ENCODE peak calls at places on chromosomes 12 and 14, in seven cellular contexts. One of them, this sample, is unnamed.

GRCh38 chr14:105411017-105411941 is 8.3 kb upstream of the MTA1 start:
- DNase-seq in lung: no peak
- DNase-seq in tibial artery: no peak
- DNase-seq in endodermal cell: peak; percentile 81
- DNase-seq in tibial nerve: no peak
- DNase-seq in A549: no peak
- DNase-seq in left ventricle myocardium inferior: peak; percentile 38
- DNase-seq in this sample: no peak

GRCh38 chr12:123935956-123936355 is 36.7 kb downstream of the CCDC92 start:
- DNase-seq in lung: no peak
- DNase-seq in tibial artery: no peak
- DNase-seq in endodermal cell: peak; percentile 43
- DNase-seq in tibial nerve: no peak
- DNase-seq in A549: no peak
- DNase-seq in left ventricle myocardium inferior: no peak
- DNase-seq in this sample: no peak

GRCh38 chr12:29073631-29074239 is 75.3 kb upstream of the FAR2 start:
- DNase-seq in lung: no peak
- DNase-seq in tibial artery: no peak
- DNase-seq in endodermal cell: peak; percentile 46
- DNase-seq in tibial nerve: no peak
- DNase-seq in A549: peak; percentile 51
- DNase-seq in left ventricle myocardium inferior: no peak
- DNase-seq in this sample: no peak

GRCh38 chr12:6961278-6961694 is 9.2 kb downstream of the PHB2 start:
- DNase-seq in lung: peak; percentile 75
- DNase-seq in tibial artery: peak; percentile 84
- DNase-seq in endodermal cell: peak; percentile 73
- DNase-seq in tibial nerve: no peak
- DNase-seq in A549: no peak
- DNase-seq in left ventricle myocardium inferior: peak; percentile 60
- DNase-seq in this sample: peak; percentile 74

GRCh38 chr14:100703574-100704220 is 23.0 kb upstream of the DLK1 start:
- DNase-seq in lung: no peak
- DNase-seq in tibial artery: no peak
- DNase-seq in endodermal cell: no peak
- DNase-seq in tibial nerve: no peak
- DNase-seq in A549: no peak
- DNase-seq in left ventricle myocardium inferior: no peak
- DNase-seq in this sample: no peak

GRCh38 chr12:124613151-124613585 is 45.8 kb upstream of the NCOR2 start:
- DNase-seq in lung: no peak
- DNase-seq in tibial artery: no peak
- DNase-seq in endodermal cell: no peak
- DNase-seq in tibial nerve: no peak
- DNase-seq in A549: no peak
- DNase-seq in left ventricle myocardium inferior: no peak
- DNase-seq in this sample: no peak

GRCh38 chr14:89215166-89215940 is 201.7 kb downstream of the FOXN3 start:
- DNase-seq in lung: no peak
- DNase-seq in tibial artery: no peak
- DNase-seq in endodermal cell: no peak
- DNase-seq in tibial nerve: no peak
- DNase-seq in A549: no peak
- DNase-seq in left ventricle myocardium inferior: no peak
- DNase-seq in this sample: no peak

GRCh38 chr14:74508292-74508731 is 14.7 kb downstream of the ISCA2 start:
- DNase-seq in lung: no peak
- DNase-seq in tibial artery: no peak
- DNase-seq in endodermal cell: peak; percentile 93
- DNase-seq in tibial nerve: no peak
- DNase-seq in A549: peak; percentile 41
- DNase-seq in left ventricle myocardium inferior: no peak
- DNase-seq in this sample: no peak

GRCh38 chr12:15842106-15842505 is 40.1 kb upstream of the STRAP start:
- DNase-seq in lung: no peak
- DNase-seq in tibial artery: no peak
- DNase-seq in endodermal cell: no peak
- DNase-seq in tibial nerve: no peak
- DNase-seq in A549: peak; percentile 19
- DNase-seq in left ventricle myocardium inferior: no peak
- DNase-seq in this sample: no peak

GRCh38 chr12:124093297-124093696 is 120.3 kb downstream of the ZNF664 start:
- DNase-seq in lung: no peak
- DNase-seq in tibial artery: no peak
- DNase-seq in endodermal cell: no peak
- DNase-seq in tibial nerve: no peak
- DNase-seq in A549: no peak
- DNase-seq in left ventricle myocardium inferior: no peak
- DNase-seq in this sample: no peak

GRCh38 chr12:124191024-124191359 is 103.9 kb upstream of the RFLNA start:
- DNase-seq in lung: no peak
- DNase-seq in tibial artery: no peak
- DNase-seq in endodermal cell: peak; percentile 69
- DNase-seq in tibial nerve: no peak
- DNase-seq in A549: peak; percentile 32
- DNase-seq in left ventricle myocardium inferior: no peak
- DNase-seq in this sample: no peak

GRCh38 chr12:41188841-41189394 is 798 bp downstream of the PDZRN4 start:
- DNase-seq in lung: no peak
- DNase-seq in tibial artery: peak; percentile 67
- DNase-seq in endodermal cell: peak; percentile 81
- DNase-seq in tibial nerve: no peak
- DNase-seq in A549: no peak
- DNase-seq in left ventricle myocardium inferior: no peak
- DNase-seq in this sample: no peak

GRCh38 chr12:22271036-22271435 is 63.5 kb downstream of the ST8SIA1 start:
- DNase-seq in lung: no peak
- DNase-seq in tibial artery: no peak
- DNase-seq in endodermal cell: no peak
- DNase-seq in tibial nerve: no peak
- DNase-seq in A549: peak; percentile 21
- DNase-seq in left ventricle myocardium inferior: no peak
- DNase-seq in this sample: no peak

GRCh38 chr12:53483225-53483978 is 15.9 kb downstream of the MAP3K12 start:
- DNase-seq in lung: no peak
- DNase-seq in tibial artery: no peak
- DNase-seq in endodermal cell: peak; percentile 89
- DNase-seq in tibial nerve: no peak
- DNase-seq in A549: no peak
- DNase-seq in left ventricle myocardium inferior: no peak
- DNase-seq in this sample: no peak

GRCh38 chr12:124477109-124477915 is 90.1 kb downstream of the NCOR2 start:
- DNase-seq in lung: no peak
- DNase-seq in tibial artery: no peak
- DNase-seq in endodermal cell: no peak
- DNase-seq in tibial nerve: no peak
- DNase-seq in A549: no peak
- DNase-seq in left ventricle myocardium inferior: no peak
- DNase-seq in this sample: no peak

GRCh38 chr14:51512321-51512720 is 139.4 kb upstream of the FRMD6 start:
- DNase-seq in lung: no peak
- DNase-seq in tibial artery: no peak
- DNase-seq in endodermal cell: no peak
- DNase-seq in tibial nerve: no peak
- DNase-seq in A549: no peak
- DNase-seq in left ventricle myocardium inferior: no peak
- DNase-seq in this sample: no peak

GRCh38 chr14:91241848-91242247 is 2.7 kb downstream of the GPR68 start:
- DNase-seq in lung: no peak
- DNase-seq in tibial artery: no peak
- DNase-seq in endodermal cell: no peak
- DNase-seq in tibial nerve: no peak
- DNase-seq in A549: no peak
- DNase-seq in left ventricle myocardium inferior: no peak
- DNase-seq in this sample: no peak

GRCh38 chr12:104519190-104519857 is 62.6 kb downstream of the CHST11 start:
- DNase-seq in lung: no peak
- DNase-seq in tibial artery: no peak
- DNase-seq in endodermal cell: peak; percentile 34
- DNase-seq in tibial nerve: no peak
- DNase-seq in A549: no peak
- DNase-seq in left ventricle myocardium inferior: no peak
- DNase-seq in this sample: no peak

GRCh38 chr12:49057888-49058287 is 2.7 kb downstream of the KMT2D start:
- DNase-seq in lung: peak; percentile 63
- DNase-seq in tibial artery: no peak
- DNase-seq in endodermal cell: no peak
- DNase-seq in tibial nerve: no peak
- DNase-seq in A549: no peak
- DNase-seq in left ventricle myocardium inferior: no peak
- DNase-seq in this sample: no peak

GRCh38 chr14:60968099-60968498 is 12.8 kb downstream of the TRMT5 start:
- DNase-seq in lung: no peak
- DNase-seq in tibial artery: no peak
- DNase-seq in endodermal cell: no peak
- DNase-seq in tibial nerve: no peak
- DNase-seq in A549: no peak
- DNase-seq in left ventricle myocardium inferior: no peak
- DNase-seq in this sample: no peak

GRCh38 chr14:64074961-64075619 is 219.1 kb downstream of the ESR2 start:
- DNase-seq in lung: no peak
- DNase-seq in tibial artery: no peak
- DNase-seq in endodermal cell: no peak
- DNase-seq in tibial nerve: no peak
- DNase-seq in A549: peak; percentile 4
- DNase-seq in left ventricle myocardium inferior: no peak
- DNase-seq in this sample: no peak

GRCh38 chr12:16473610-16474326 is 126.3 kb downstream of the MGST1 start:
- DNase-seq in lung: no peak
- DNase-seq in tibial artery: no peak
- DNase-seq in endodermal cell: no peak
- DNase-seq in tibial nerve: no peak
- DNase-seq in A549: no peak
- DNase-seq in left ventricle myocardium inferior: no peak
- DNase-seq in this sample: no peak

GRCh38 chr14:54487771-54488170 is 1.0 kb downstream of the GMFB start:
- DNase-seq in lung: no peak
- DNase-seq in tibial artery: no peak
- DNase-seq in endodermal cell: peak; percentile 22
- DNase-seq in tibial nerve: no peak
- DNase-seq in A549: peak; percentile 53
- DNase-seq in left ventricle myocardium inferior: no peak
- DNase-seq in this sample: no peak

GRCh38 chr12:108820700-108821406 is 36.5 kb downstream of the SSH1 start:
- DNase-seq in lung: no peak
- DNase-seq in tibial artery: peak; percentile 65
- DNase-seq in endodermal cell: no peak
- DNase-seq in tibial nerve: peak; percentile 1
- DNase-seq in A549: no peak
- DNase-seq in left ventricle myocardium inferior: no peak
- DNase-seq in this sample: no peak

GRCh38 chr12:76921072-76921471 is 42.3 kb upstream of the CSRP2 start:
- DNase-seq in lung: no peak
- DNase-seq in tibial artery: no peak
- DNase-seq in endodermal cell: no peak
- DNase-seq in tibial nerve: no peak
- DNase-seq in A549: no peak
- DNase-seq in left ventricle myocardium inferior: no peak
- DNase-seq in this sample: no peak

GRCh38 chr12:121793501-121793835 is at the start of gene RHOF:
- DNase-seq in lung: peak; percentile 55
- DNase-seq in tibial artery: no peak
- DNase-seq in endodermal cell: no peak
- DNase-seq in tibial nerve: no peak
- DNase-seq in A549: no peak
- DNase-seq in left ventricle myocardium inferior: peak; percentile 58
- DNase-seq in this sample: no peak
- H3K4me1 ChIP-seq in lung: no peaks in the 10 kb centered on the region
- H3K4me1 ChIP-seq in tibial artery: peaks cover 47% of the 10 kb centered on the region
- H3K4me1 ChIP-seq in endodermal cell: peaks cover 21% of the 10 kb centered on the region
- H3K4me1 ChIP-seq in tibial nerve: no peaks in the 10 kb centered on the region
- H3K4me1 ChIP-seq in A549: peaks cover 75% of the 10 kb centered on the region
- H3K4me1 ChIP-seq in left ventricle myocardium inferior: peaks cover 93% of the 10 kb centered on the region
- H3K4me1 ChIP-seq in this sample: peaks cover 52% of the 10 kb centered on the region

DNA sequence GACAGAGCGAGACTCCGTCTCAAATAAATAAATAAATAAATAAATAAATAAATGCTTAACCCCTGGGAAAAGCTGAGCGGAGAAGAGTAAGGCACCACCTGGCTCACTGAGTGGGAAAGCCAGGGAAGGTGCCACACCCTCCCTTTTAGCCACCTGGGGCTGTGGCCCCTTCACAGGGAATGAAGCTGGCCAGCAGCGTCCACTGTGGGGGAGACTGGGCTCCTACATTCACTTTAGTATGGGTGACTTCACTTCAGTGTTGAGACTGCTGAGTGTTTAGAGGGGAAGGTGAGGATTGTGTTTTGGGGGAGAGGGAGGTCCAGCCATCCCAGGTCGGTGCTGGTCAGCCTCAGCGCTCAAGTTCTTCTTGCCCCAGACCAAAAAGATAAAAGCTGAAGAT is 1.5 kb downstream of the NAB2 start:
- DNase-seq in lung: no peak
- DNase-seq in tibial artery: no peak
- DNase-seq in endodermal cell: no peak
- DNase-seq in tibial nerve: no peak
- DNase-seq in A549: no peak
- DNase-seq in left ventricle myocardium inferior: no peak
- DNase-seq in this sample: no peak
- H3K4me1 ChIP-seq in lung: no peaks in the 10 kb centered on the region
- H3K4me1 ChIP-seq in tibial artery: peaks cover 55% of the 10 kb centered on the region
- H3K4me1 ChIP-seq in endodermal cell: peaks cover 3% of the 10 kb centered on the region
- H3K4me1 ChIP-seq in tibial nerve: peaks cover 3% of the 10 kb centered on the region
- H3K4me1 ChIP-seq in A549: peaks cover 19% of the 10 kb centered on the region
- H3K4me1 ChIP-seq in left ventricle myocardium inferior: peaks cover 87% of the 10 kb centered on the region
- H3K4me1 ChIP-seq in this sample: peaks cover 33% of the 10 kb centered on the region

GRCh38 chr12:106123110-106123509 is 15.6 kb downstream of the NUAK1 start:
- DNase-seq in lung: no peak
- DNase-seq in tibial artery: no peak
- DNase-seq in endodermal cell: peak; percentile 11
- DNase-seq in tibial nerve: no peak
- DNase-seq in A549: no peak
- DNase-seq in left ventricle myocardium inferior: no peak
- DNase-seq in this sample: no peak
- H3K4me1 ChIP-seq in lung: peaks cover 53% of the 10 kb centered on the region
- H3K4me1 ChIP-seq in tibial artery: peaks cover 92% of the 10 kb centered on the region
- H3K4me1 ChIP-seq in endodermal cell: peaks cover 21% of the 10 kb centered on the region
- H3K4me1 ChIP-seq in tibial nerve: no peaks in the 10 kb centered on the region
- H3K4me1 ChIP-seq in A549: peaks cover 96% of the 10 kb centered on the region
- H3K4me1 ChIP-seq in left ventricle myocardium inferior: peaks cover 100% of the 10 kb centered on the region
- H3K4me1 ChIP-seq in this sample: peaks cover 96% of the 10 kb centered on the region

GRCh38 chr14:103627073-103628025 is 1.7 kb upstream of the KLC1 start:
- DNase-seq in lung: no peak
- DNase-seq in tibial artery: no peak
- DNase-seq in endodermal cell: no peak
- DNase-seq in tibial nerve: no peak
- DNase-seq in A549: no peak
- DNase-seq in left ventricle myocardium inferior: no peak
- DNase-seq in this sample: no peak

GRCh38 chr14:103624860-103625259 is 4.2 kb upstream of the KLC1 start:
- DNase-seq in lung: peak; percentile 71
- DNase-seq in tibial artery: peak; percentile 92
- DNase-seq in endodermal cell: peak; percentile 77
- DNase-seq in tibial nerve: peak; percentile 51
- DNase-seq in A549: peak; percentile 81
- DNase-seq in left ventricle myocardium inferior: peak; percentile 72
- DNase-seq in this sample: peak; percentile 55

GRCh38 chr14:103625361-103626095 is 3.5 kb upstream of the KLC1 start:
- DNase-seq in lung: no peak
- DNase-seq in tibial artery: peak; percentile 68
- DNase-seq in endodermal cell: no peak
- DNase-seq in tibial nerve: no peak
- DNase-seq in A549: no peak
- DNase-seq in left ventricle myocardium inferior: no peak
- DNase-seq in this sample: no peak

GRCh38 chr14:103628221-103628683 is 759 bp upstream of the KLC1 start:
- DNase-seq in lung: peak; percentile 75
- DNase-seq in tibial artery: peak; percentile 92
- DNase-seq in endodermal cell: peak; percentile 87
- DNase-seq in tibial nerve: peak; percentile 51
- DNase-seq in A549: peak; percentile 83
- DNase-seq in left ventricle myocardium inferior: peak; percentile 78
- DNase-seq in this sample: peak; percentile 64

GRCh38 chr14:103626150-103626850 is 2.7 kb upstream of the KLC1 start:
- DNase-seq in lung: no peak
- DNase-seq in tibial artery: no peak
- DNase-seq in endodermal cell: no peak
- DNase-seq in tibial nerve: no peak
- DNase-seq in A549: no peak
- DNase-seq in left ventricle myocardium inferior: no peak
- DNase-seq in this sample: no peak
- H3K4me1 ChIP-seq in lung: no peaks in the 10 kb centered on the region
- H3K4me1 ChIP-seq in tibial artery: peaks cover 38% of the 10 kb centered on the region
- H3K4me1 ChIP-seq in endodermal cell: no peaks in the 10 kb centered on the region
- H3K4me1 ChIP-seq in tibial nerve: no peaks in the 10 kb centered on the region
- H3K4me1 ChIP-seq in A549: peaks cover 47% of the 10 kb centered on the region
- H3K4me1 ChIP-seq in left ventricle myocardium inferior: peaks cover 64% of the 10 kb centered on the region
- H3K4me1 ChIP-seq in this sample: peaks cover 33% of the 10 kb centered on the region

This sample was measured in gastrocnemius medialis.